ENCODE peak calls at places on chromosomes 6 and 20, in nine cellular contexts. D is suprapubic skin; R is Peyer's patch; V is CD8-positive, alpha-beta memory T cell; M is HCT116; W is A549; X is cardiac muscle cell; P is substantia nigra; N is uterus. F is an unnamed sample.

GRCh38 chr6:55822005-55822404 is 53.4 kb downstream of the BMP5 start:
- DNase-seq in X (no peak), D (no peak), M (no peak), R (no peak), W (no peak), V (no peak), P (no peak), N (no peak), F (no peak)

GRCh38 chr6:146850238-146850896 is 251.6 kb downstream of the ADGB start:
- DNase-seq in X (no peak), M (no peak), P (no peak), N (no peak), V (no peak), D (no peak), W (no peak), R (no peak), F (no peak)

GRCh38 chr6:166361080-166361429 is 18.7 kb upstream of the SFT2D1 start:
- DNase-seq in D (no peak), V (no peak), M (no peak), N (no peak), X (no peak), P (no peak), W (no peak), R (no peak), F (no peak)

GRCh38 chr6:14767176-14767575 is 478.7 kb upstream of the JARID2 start:
- DNase-seq in D (no peak), W (no peak), R (no peak), N (no peak), X (no peak), V (no peak), M (no peak), P (no peak), F (no peak)

GRCh38 chr6:83824388-83824801 is 28.8 kb upstream of the RIPPLY2 start:
- DNase-seq in R (no peak), V (no peak), P (no peak), N (no peak), D (no peak), W (no peak), X (no peak), M (no peak), F (peak)

GRCh38 chr6:26064619-26065257 is 22.5 kb upstream of the HFE start:
- DNase-seq in R (no peak), M (peak), D (no peak), N (no peak), V (peak), W (no peak), X (peak), P (no peak), F (no peak)

GRCh38 chr6:76351275-76351674 is 278.8 kb upstream of the IMPG1 start:
- DNase-seq in W (no peak), V (no peak), M (peak), D (no peak), X (peak), R (no peak), P (no peak), N (no peak), F (no peak)

GRCh38 chr6:36605560-36606391 is 11.6 kb downstream of the SRSF3 start:
- DNase-seq in W (no peak), X (no peak), P (no peak), D (peak), R (peak), N (no peak), V (no peak), M (no peak), F (no peak)

GRCh38 chr6:11779308-11780096 is 899 bp upstream of the ADTRP start:
- DNase-seq in M (no peak), N (no peak), V (no peak), W (no peak), R (no peak), D (no peak), X (no peak), P (no peak), F (no peak)

GRCh38 chr20:16527438-16527837 is 45.8 kb downstream of the KIF16B start:
- DNase-seq in V (no peak), P (no peak), D (no peak), M (no peak), X (no peak), N (no peak), W (no peak), R (no peak), F (no peak)
- H3K27ac ChIP-seq in V (no peak), P (no peak), D (peak), M (peak), X (no peak), N (peak), W (peak), R (no peak), F (peak)

GRCh38 chr20:1389703-1390385 is 3.0 kb downstream of the FKBP1A start:
- DNase-seq in M (no peak), W (no peak), D (no peak), R (no peak), N (no peak), P (no peak), V (no peak), X (no peak), F (no peak)
- H3K27ac ChIP-seq in M (no peak), W (no peak), D (peak), R (peak), N (peak), P (no peak), V (no peak), X (no peak), F (peak)

GRCh38 chr20:53712212-53712977 is 118.8 kb upstream of the ZNF217 start:
- DNase-seq in P (no peak), R (no peak), V (no peak), N (no peak), X (no peak), M (no peak), W (no peak), D (no peak), F (no peak)
- H3K27ac ChIP-seq in P (no peak), R (no peak), V (no peak), N (no peak), X (no peak), M (no peak), W (peak), D (no peak), F (no peak)

DNA sequence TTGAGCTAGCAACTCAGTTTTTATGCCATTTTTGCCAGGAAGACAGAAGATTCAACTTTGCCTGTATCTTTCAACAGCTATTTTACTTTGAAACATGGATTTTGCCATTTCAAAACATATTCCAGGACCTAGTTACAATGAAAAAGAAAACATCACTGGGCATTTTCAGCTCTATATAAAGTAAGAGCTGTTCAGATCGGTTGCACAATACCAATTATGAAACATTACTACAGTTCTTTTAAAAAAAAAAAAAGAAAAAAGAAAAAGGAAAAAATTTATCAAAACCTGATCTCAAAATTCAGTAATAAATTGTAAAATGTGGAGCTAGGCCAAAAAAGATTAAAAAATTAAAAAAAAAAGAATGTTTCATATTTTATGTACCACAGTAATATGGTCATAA is 15.6 kb downstream of the BCLAF1 start:
- DNase-seq in R (no peak), M (no peak), D (no peak), N (no peak), V (no peak), P (no peak), W (no peak), X (no peak), F (no peak)
- H3K27ac ChIP-seq in R (no peak), M (no peak), D (no peak), N (no peak), V (no peak), P (no peak), W (no peak), X (no peak), F (no peak)

GRCh38 chr6:17968081-17968518 is 19.3 kb downstream of the KIF13A start:
- DNase-seq in D (no peak), N (no peak), V (no peak), X (no peak), M (no peak), P (no peak), R (no peak), W (no peak), F (peak)
- H3K27ac ChIP-seq in D (no peak), N (peak), V (no peak), X (peak), M (no peak), P (no peak), R (no peak), W (peak), F (peak)

GRCh38 chr20:17960927-17961599 is 7.5 kb downstream of the SNX5 start:
- DNase-seq in M (no peak), X (no peak), P (no peak), N (peak), W (no peak), V (no peak), R (no peak), D (no peak), F (no peak)

GRCh38 chr20:17957505-17958325 is 10.9 kb downstream of the SNX5 start:
- DNase-seq in V (no peak), D (no peak), M (no peak), W (no peak), N (no peak), R (no peak), P (no peak), X (no peak), F (no peak)

GRCh38 chr20:17959257-17959627 is 9.4 kb downstream of the SNX5 start:
- DNase-seq in D (no peak), X (no peak), M (no peak), W (no peak), P (no peak), V (no peak), N (no peak), R (no peak), F (no peak)

GRCh38 chr20:17956099-17956685 is 12.4 kb downstream of the SNX5 start:
- DNase-seq in N (no peak), W (no peak), D (no peak), V (no peak), P (no peak), R (no peak), M (no peak), X (no peak), F (no peak)

DNA sequence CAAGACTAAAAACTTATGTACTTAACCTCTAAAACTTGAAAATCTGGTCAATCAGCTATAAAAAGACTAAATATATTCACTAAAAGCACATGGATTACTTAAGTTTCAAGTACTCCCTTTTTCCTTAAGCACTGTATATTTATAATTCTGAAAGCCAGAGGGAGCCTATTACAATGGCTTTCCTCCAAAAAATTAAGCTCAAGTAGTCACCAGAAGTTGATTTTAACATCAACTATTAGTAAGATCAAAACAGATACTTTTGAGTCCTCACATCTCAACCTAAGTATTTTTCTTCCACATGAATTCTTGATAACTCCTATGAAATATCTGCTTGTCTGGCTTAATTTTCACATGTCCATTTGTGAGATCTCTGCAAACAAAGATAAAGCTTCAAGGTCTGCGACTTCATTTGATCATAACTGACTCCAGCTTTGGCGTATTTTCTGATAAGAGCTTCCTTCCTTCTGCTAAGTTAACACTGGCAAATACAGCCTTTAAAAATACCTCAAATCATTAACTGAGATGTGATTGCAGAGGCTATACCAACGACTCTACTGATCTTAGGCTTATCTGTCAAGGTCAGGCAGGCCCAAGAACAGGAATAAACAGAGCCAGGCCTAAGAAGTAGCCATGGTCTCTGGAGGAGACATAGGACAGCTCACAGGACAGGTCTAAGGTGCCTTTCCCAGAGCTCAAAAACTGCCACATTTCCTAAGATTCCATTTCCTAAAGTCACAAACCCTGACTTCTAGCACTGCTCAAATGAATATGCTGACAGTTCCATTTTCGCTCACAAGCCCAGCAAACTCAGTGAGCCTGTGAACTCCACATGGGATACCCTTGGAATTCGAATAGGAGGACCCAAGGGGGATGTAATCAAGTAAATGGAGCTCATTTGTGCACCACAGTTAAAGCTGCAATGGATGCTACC is 10.0 kb downstream of the SNX5 start:
- DNase-seq in D (no peak), W (no peak), X (no peak), P (no peak), M (no peak), R (no peak), V (no peak), N (no peak), F (no peak)
- H3K27ac ChIP-seq in D (peak), W (peak), X (peak), P (no peak), M (peak), R (peak), V (peak), N (peak), F (peak)

F was measured in epithelial cell of prostate.